ENCODE peak calls at places on chromosome 17, in five cellular contexts. D is fibroblast of the aortic adventitia, B is astrocyte of the spinal cord, P is kidney, T is dorsolateral prefrontal cortex. G is an unnamed sample.
A peak's percentile ranks its signal among the peaks of the same experiment; 100 is the strongest.

GRCh38 chr17:77325537-77325825 is 184.7 kb downstream of the SEC14L1 start:
- DNase-seq in P (no peak), B (no peak), D (no peak), T (no peak), G (no peak)

GRCh38 chr17:17063546-17064122 is 21.4 kb downstream of the MPRIP start:
- DNase-seq in T (peak; percentile 91), D (no peak), B (no peak), P (peak; percentile 73), G (no peak)

GRCh38 chr17:3838206-3838605 is 7.8 kb downstream of the NCBP3 start:
- DNase-seq in T (no peak), B (no peak), P (no peak), D (no peak), G (no peak)

GRCh38 chr17:43342601-43342905 is 56.2 kb upstream of the ARL4D start:
- DNase-seq in D (peak; percentile 74), P (no peak), B (no peak), T (no peak), G (no peak)

GRCh38 chr17:65088621-65089385 is 32.3 kb upstream of the GNA13 start:
- DNase-seq in B (no peak), D (no peak), T (no peak), P (no peak), G (no peak)

GRCh38 chr17:45136846-45137560 is 1.5 kb downstream of the ACBD4 start:
- DNase-seq in P (peak; percentile 65), T (peak; percentile 38), D (no peak), B (no peak), G (no peak)

GRCh38 chr17:4530799-4531730 is 24.1 kb downstream of the MYBBP1A start:
- DNase-seq in T (no peak), B (no peak), D (no peak), P (no peak), G (no peak)

GRCh38 chr17:81419333-81419885 is 24.2 kb downstream of the BAHCC1 start:
- DNase-seq in B (peak; percentile 92), P (peak; percentile 98), T (no peak), D (peak; percentile 98), G (peak; percentile 91)

GRCh38 chr17:58120195-58120822 is 27.9 kb upstream of the OR4D1 start:
- DNase-seq in P (no peak), B (peak; percentile 68), D (peak; percentile 72), T (no peak), G (peak; percentile 66)

GRCh38 chr17:59863607-59864006 is 29.1 kb downstream of the TUBD1 start:
- DNase-seq in P (no peak), T (no peak), B (no peak), D (peak; percentile 50), G (no peak)

GRCh38 chr17:40556198-40556661 is 9.0 kb downstream of the CCR7 start:
- DNase-seq in D (no peak), T (no peak), B (no peak), P (no peak), G (no peak)

GRCh38 chr17:50893183-50893993 is 27.2 kb upstream of the TOB1 start:
- DNase-seq in D (no peak), B (peak; percentile 78), T (peak; percentile 56), P (peak; percentile 94), G (peak; percentile 52)

GRCh38 chr17:17480593-17481148 is 3.9 kb downstream of the MED9 start:
- DNase-seq in T (no peak), B (no peak), D (no peak), P (no peak), G (no peak)

GRCh38 chr17:77142689-77143088 is 1.9 kb downstream of the SEC14L1 start:
- DNase-seq in P (no peak), B (no peak), D (no peak), T (no peak), G (no peak)

GRCh38 chr17:35554668-35555067 is 6.0 kb downstream of the SLFN14 start:
- DNase-seq in B (no peak), D (no peak), P (no peak), T (no peak), G (no peak)

GRCh38 chr17:42347198-42347597 is 41.0 kb downstream of the STAT3 start:
- DNase-seq in B (peak; percentile 90), P (no peak), D (peak; percentile 89), T (no peak), G (peak; percentile 86)

GRCh38 chr17:41498276-41498675 is 7.1 kb downstream of the KRT13 start:
- DNase-seq in B (no peak), T (no peak), D (no peak), P (no peak), G (no peak)

GRCh38 chr17:44354582-44355309 is 8.9 kb downstream of the FAM171A2 start:
- DNase-seq in T (no peak), B (no peak), P (no peak), D (no peak), G (no peak)

GRCh38 chr17:78239489-78239931 is 8.1 kb downstream of the TMEM235 start:
- DNase-seq in P (peak; percentile 56), T (no peak), D (no peak), B (no peak), G (no peak)

GRCh38 chr17:39270923-39271322 is 45.2 kb upstream of the STAC2 start:
- DNase-seq in P (no peak), D (peak; percentile 95), T (no peak), B (peak; percentile 46), G (peak; percentile 81)

GRCh38 chr17:17364338-17364667 is 61.1 kb downstream of the NT5M start:
- DNase-seq in B (no peak), P (peak; percentile 66), D (no peak), T (peak; percentile 5), G (no peak)

GRCh38 chr17:33922971-33923370 is 332.1 kb upstream of the CCL2 start:
- DNase-seq in B (no peak), P (no peak), D (no peak), T (no peak), G (no peak)

GRCh38 chr17:36943250-36944220 is 5.2 kb upstream of the AATF start:
- DNase-seq in D (peak; percentile 22), T (no peak), B (no peak), P (no peak), G (no peak)

GRCh38 chr17:77865109-77865611 is 93.3 kb upstream of the TNRC6C start:
- DNase-seq in T (no peak), P (peak; percentile 67), D (peak; percentile 48), B (no peak), G (no peak)

DNA sequence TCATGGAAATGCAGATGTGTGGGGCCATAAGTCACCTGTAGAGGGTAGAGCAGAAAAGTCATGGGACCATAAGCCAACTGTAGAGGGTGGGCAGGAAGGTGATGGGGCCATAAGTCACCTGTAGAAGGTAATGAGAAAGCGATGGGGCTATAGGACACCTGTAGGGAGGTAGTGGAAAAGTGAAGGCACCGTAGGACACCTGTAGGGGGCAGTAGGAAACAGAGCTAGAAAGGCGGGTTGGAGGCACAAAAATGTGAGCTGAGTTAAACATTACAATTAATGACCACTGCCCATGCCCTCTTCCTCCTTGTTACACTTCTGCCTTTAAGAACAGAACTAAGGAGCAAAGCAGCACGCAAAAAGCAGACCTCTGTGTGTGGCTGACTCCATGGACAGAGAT is 150.1 kb downstream of the SHISA6 start:
- DNase-seq in T (no peak), B (no peak), D (no peak), P (no peak), G (no peak)
- TF ChIP-seq CTCF in T (no peak), B (no peak), D (no peak), P (peak; percentile 29), G (no peak)

GRCh38 chr17:62725791-62726249 is 82.3 kb downstream of the MARCHF10 start:
- DNase-seq in D (peak; percentile 71), P (no peak), B (no peak), T (no peak), G (peak; percentile 64)

GRCh38 chr17:62732125-62732524 is 76.0 kb downstream of the MARCHF10 start:
- DNase-seq in P (no peak), D (no peak), T (no peak), B (no peak), G (no peak)

GRCh38 chr17:62724398-62725146 is 83.5 kb downstream of the MARCHF10 start:
- DNase-seq in B (no peak), D (no peak), P (no peak), T (no peak), G (peak; percentile 44)

GRCh38 chr17:62723842-62724241 is 84.3 kb downstream of the MARCHF10 start:
- DNase-seq in P (no peak), D (no peak), T (no peak), B (no peak), G (peak; percentile 29)

DNA sequence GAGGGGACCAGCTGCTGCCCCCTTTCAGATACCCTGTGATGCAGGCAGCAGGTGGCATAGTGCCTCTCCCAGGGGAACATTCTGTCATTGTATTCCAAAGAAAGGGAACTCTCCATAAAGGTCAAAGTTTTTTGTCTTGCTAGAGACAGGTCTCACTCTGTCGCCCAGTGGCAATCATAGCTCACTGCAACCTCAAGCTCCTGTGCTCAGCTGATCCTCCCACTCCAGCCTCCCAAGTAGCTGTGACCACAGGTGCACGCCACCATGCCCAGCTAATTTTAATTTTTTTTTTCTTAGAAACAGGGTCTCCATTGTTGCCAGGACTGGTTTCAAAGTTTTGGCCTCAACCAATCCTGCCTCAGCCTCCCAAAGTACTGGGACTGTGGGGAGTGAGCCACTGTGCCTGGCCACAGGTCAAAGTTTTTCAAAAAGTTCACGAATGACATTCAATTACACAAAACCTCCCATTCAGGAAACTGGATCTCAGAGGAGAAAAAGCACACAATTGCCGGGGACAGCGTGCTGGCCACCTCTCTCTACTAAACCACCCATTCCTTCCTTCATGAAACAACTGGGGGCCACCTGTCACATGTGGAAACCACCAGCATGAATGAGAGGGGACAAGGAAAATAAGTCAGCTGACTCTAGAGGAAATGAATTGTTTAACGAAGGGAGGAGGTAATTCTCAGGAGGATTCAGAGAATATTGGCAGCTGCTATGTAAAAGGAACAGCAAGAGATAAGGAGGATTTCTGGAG is 80.0 kb downstream of the MARCHF10 start:
- DNase-seq in D (no peak), B (no peak), P (no peak), T (no peak), G (no peak)
- TF ChIP-seq CTCF in D (no peak), B (no peak), P (no peak), T (no peak), G (no peak)

DNA sequence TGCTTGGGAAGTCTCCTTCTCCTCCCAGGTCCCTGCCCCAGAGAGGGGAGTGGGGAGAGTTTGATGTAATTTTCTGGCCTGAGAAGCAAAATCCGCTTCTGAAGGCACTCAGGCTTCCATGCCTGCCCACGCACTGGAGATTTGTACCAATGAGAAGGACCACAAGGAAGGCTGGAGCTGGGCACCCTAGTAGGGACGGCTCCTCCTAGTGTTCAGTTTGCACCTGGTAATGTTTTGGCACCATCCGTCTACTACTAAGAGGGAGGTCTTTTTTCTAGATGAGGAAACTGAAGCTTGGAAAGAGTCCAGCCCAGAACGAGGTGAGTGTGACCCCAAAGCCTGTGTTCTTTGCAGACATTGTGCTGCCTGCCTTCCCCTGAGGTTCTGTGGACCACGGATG is 83.6 kb upstream of the NLRP1 start:
- DNase-seq in D (no peak), P (no peak), B (no peak), T (no peak), G (no peak)
- TF ChIP-seq CTCF in D (no peak), P (no peak), B (peak; percentile 3), T (no peak), G (no peak)

GRCh38 chr17:8056976-8057625 is 18.2 kb downstream of the ALOX15B start:
- DNase-seq in P (peak; percentile 44), T (peak; percentile 11), B (no peak), D (no peak), G (no peak)
- TF ChIP-seq CTCF in P (no peak), T (no peak), B (no peak), D (no peak), G (no peak)